ENCODE peak calls at places on chromosomes 5 and 9, in nine cellular contexts. One of them, this sample, is unnamed.

GRCh38 chr9:1729631-1730030 is 285.5 kb upstream of the SMARCA2 start:
- DNase-seq in lower lobe of right lung: no peak
- DNase-seq in cardiac muscle cell: no peak
- DNase-seq in heart left ventricle: no peak
- DNase-seq in spleen: no peak
- DNase-seq in right atrium auricular region: no peak
- DNase-seq in hepatocyte: no peak
- DNase-seq in pancreas: no peak
- DNase-seq in MM.1S: no peak
- DNase-seq in this sample: no peak

GRCh38 chr5:151183451-151184245 is 26.1 kb upstream of the ANXA6 start:
- DNase-seq in MM.1S: no peak
- DNase-seq in cardiac muscle cell: no peak
- DNase-seq in heart left ventricle: no peak
- DNase-seq in right atrium auricular region: peak; percentile 44
- DNase-seq in lower lobe of right lung: no peak
- DNase-seq in spleen: no peak
- DNase-seq in hepatocyte: no peak
- DNase-seq in pancreas: no peak
- DNase-seq in this sample: no peak

GRCh38 chr5:178314961-178315820 is 82.6 kb upstream of the PHYKPL start:
- DNase-seq in lower lobe of right lung: peak; percentile 25
- DNase-seq in cardiac muscle cell: no peak
- DNase-seq in spleen: peak; percentile 80
- DNase-seq in hepatocyte: no peak
- DNase-seq in heart left ventricle: no peak
- DNase-seq in pancreas: peak; percentile 30
- DNase-seq in MM.1S: no peak
- DNase-seq in right atrium auricular region: no peak
- DNase-seq in this sample: no peak

GRCh38 chr5:143966280-143966679 is 154.3 kb downstream of the HMHB1 start:
- DNase-seq in cardiac muscle cell: no peak
- DNase-seq in hepatocyte: no peak
- DNase-seq in pancreas: no peak
- DNase-seq in MM.1S: no peak
- DNase-seq in spleen: no peak
- DNase-seq in lower lobe of right lung: no peak
- DNase-seq in right atrium auricular region: no peak
- DNase-seq in heart left ventricle: no peak
- DNase-seq in this sample: no peak

GRCh38 chr5:97979740-97980139 is 793.7 kb upstream of the RGMB start:
- DNase-seq in right atrium auricular region: no peak
- DNase-seq in pancreas: no peak
- DNase-seq in heart left ventricle: peak; percentile 36
- DNase-seq in cardiac muscle cell: no peak
- DNase-seq in hepatocyte: peak; percentile 6
- DNase-seq in MM.1S: no peak
- DNase-seq in lower lobe of right lung: no peak
- DNase-seq in spleen: no peak
- DNase-seq in this sample: no peak

GRCh38 chr5:150789943-150790611 is 11.5 kb downstream of the SMIM3 start:
- DNase-seq in pancreas: no peak
- DNase-seq in lower lobe of right lung: no peak
- DNase-seq in cardiac muscle cell: no peak
- DNase-seq in right atrium auricular region: peak; percentile 76
- DNase-seq in MM.1S: peak; percentile 16
- DNase-seq in heart left ventricle: peak; percentile 81
- DNase-seq in spleen: no peak
- DNase-seq in hepatocyte: peak; percentile 81
- DNase-seq in this sample: peak; percentile 42

GRCh38 chr9:25481377-25481776 is 196.9 kb downstream of the TUSC1 start:
- DNase-seq in heart left ventricle: no peak
- DNase-seq in cardiac muscle cell: no peak
- DNase-seq in lower lobe of right lung: no peak
- DNase-seq in spleen: no peak
- DNase-seq in pancreas: no peak
- DNase-seq in hepatocyte: no peak
- DNase-seq in right atrium auricular region: no peak
- DNase-seq in MM.1S: no peak
- DNase-seq in this sample: no peak

GRCh38 chr9:136363606-136364368 is at the start of gene DNLZ:
- DNase-seq in cardiac muscle cell: peak; percentile 93
- DNase-seq in heart left ventricle: peak; percentile 84
- DNase-seq in pancreas: peak; percentile 94
- DNase-seq in hepatocyte: peak; percentile 95
- DNase-seq in MM.1S: peak; percentile 88
- DNase-seq in right atrium auricular region: peak; percentile 82
- DNase-seq in lower lobe of right lung: peak; percentile 89
- DNase-seq in spleen: peak; percentile 96
- DNase-seq in this sample: peak; percentile 88

GRCh38 chr5:98321356-98321755 is 452.1 kb upstream of the RGMB start:
- DNase-seq in right atrium auricular region: no peak
- DNase-seq in hepatocyte: no peak
- DNase-seq in MM.1S: no peak
- DNase-seq in lower lobe of right lung: no peak
- DNase-seq in heart left ventricle: no peak
- DNase-seq in cardiac muscle cell: no peak
- DNase-seq in pancreas: no peak
- DNase-seq in spleen: no peak
- DNase-seq in this sample: no peak

GRCh38 chr9:15999422-16000339 is 446.8 kb downstream of the CCDC171 start:
- DNase-seq in spleen: no peak
- DNase-seq in right atrium auricular region: no peak
- DNase-seq in MM.1S: no peak
- DNase-seq in hepatocyte: peak; percentile 10
- DNase-seq in lower lobe of right lung: no peak
- DNase-seq in cardiac muscle cell: no peak
- DNase-seq in heart left ventricle: peak; percentile 62
- DNase-seq in pancreas: no peak
- DNase-seq in this sample: no peak

GRCh38 chr5:28707706-28708105 is 1669.3 kb upstream of the CDH9 start:
- DNase-seq in right atrium auricular region: no peak
- DNase-seq in MM.1S: no peak
- DNase-seq in heart left ventricle: no peak
- DNase-seq in cardiac muscle cell: no peak
- DNase-seq in pancreas: no peak
- DNase-seq in hepatocyte: no peak
- DNase-seq in lower lobe of right lung: no peak
- DNase-seq in spleen: no peak
- DNase-seq in this sample: no peak

GRCh38 chr5:143679777-143680176 is 132.2 kb upstream of the HMHB1 start:
- DNase-seq in lower lobe of right lung: no peak
- DNase-seq in heart left ventricle: no peak
- DNase-seq in MM.1S: no peak
- DNase-seq in pancreas: no peak
- DNase-seq in spleen: no peak
- DNase-seq in right atrium auricular region: no peak
- DNase-seq in cardiac muscle cell: no peak
- DNase-seq in hepatocyte: no peak
- DNase-seq in this sample: no peak

GRCh38 chr5:51664491-51665294 is 281.4 kb downstream of the ISL1 start:
- DNase-seq in spleen: no peak
- DNase-seq in lower lobe of right lung: no peak
- DNase-seq in hepatocyte: no peak
- DNase-seq in heart left ventricle: no peak
- DNase-seq in MM.1S: no peak
- DNase-seq in cardiac muscle cell: no peak
- DNase-seq in right atrium auricular region: no peak
- DNase-seq in pancreas: no peak
- DNase-seq in this sample: no peak

GRCh38 chr9:98248737-98249474 is 6.5 kb downstream of the TBC1D2 start:
- DNase-seq in pancreas: no peak
- DNase-seq in hepatocyte: peak; percentile 82
- DNase-seq in cardiac muscle cell: no peak
- DNase-seq in heart left ventricle: peak; percentile 82
- DNase-seq in MM.1S: no peak
- DNase-seq in spleen: peak; percentile 91
- DNase-seq in right atrium auricular region: peak; percentile 82
- DNase-seq in lower lobe of right lung: peak; percentile 92
- DNase-seq in this sample: no peak

GRCh38 chr9:131030978-131031641 is 22.1 kb downstream of the LAMC3 start:
- DNase-seq in cardiac muscle cell: no peak
- DNase-seq in heart left ventricle: no peak
- DNase-seq in lower lobe of right lung: no peak
- DNase-seq in hepatocyte: no peak
- DNase-seq in MM.1S: no peak
- DNase-seq in right atrium auricular region: no peak
- DNase-seq in pancreas: no peak
- DNase-seq in spleen: no peak
- DNase-seq in this sample: no peak

GRCh38 chr5:148873690-148874485 is 47.5 kb downstream of the ADRB2 start:
- DNase-seq in spleen: no peak
- DNase-seq in right atrium auricular region: no peak
- DNase-seq in hepatocyte: no peak
- DNase-seq in heart left ventricle: no peak
- DNase-seq in pancreas: no peak
- DNase-seq in cardiac muscle cell: peak; percentile 41
- DNase-seq in lower lobe of right lung: no peak
- DNase-seq in MM.1S: no peak
- DNase-seq in this sample: no peak

GRCh38 chr5:176802116-176802784 is 8.1 kb upstream of the UNC5A start:
- DNase-seq in spleen: no peak
- DNase-seq in cardiac muscle cell: no peak
- DNase-seq in right atrium auricular region: no peak
- DNase-seq in hepatocyte: no peak
- DNase-seq in heart left ventricle: no peak
- DNase-seq in MM.1S: no peak
- DNase-seq in pancreas: no peak
- DNase-seq in lower lobe of right lung: no peak
- DNase-seq in this sample: no peak

GRCh38 chr5:176416965-176417364 is 626 bp upstream of the CLTB start:
- DNase-seq in pancreas: no peak
- DNase-seq in hepatocyte: no peak
- DNase-seq in MM.1S: no peak
- DNase-seq in cardiac muscle cell: no peak
- DNase-seq in spleen: no peak
- DNase-seq in lower lobe of right lung: no peak
- DNase-seq in right atrium auricular region: no peak
- DNase-seq in heart left ventricle: no peak
- DNase-seq in this sample: no peak

GRCh38 chr9:128575921-128576320 is 23.5 kb downstream of the SPTAN1 start:
- DNase-seq in spleen: no peak
- DNase-seq in pancreas: no peak
- DNase-seq in right atrium auricular region: no peak
- DNase-seq in hepatocyte: no peak
- DNase-seq in MM.1S: no peak
- DNase-seq in cardiac muscle cell: no peak
- DNase-seq in heart left ventricle: no peak
- DNase-seq in lower lobe of right lung: no peak
- DNase-seq in this sample: no peak
- H3K27ac ChIP-seq in spleen: peak overlapping the region; percentile 6
- H3K27ac ChIP-seq in pancreas: no peak overlapping the region
- H3K27ac ChIP-seq in right atrium auricular region: no peak overlapping the region
- H3K27ac ChIP-seq in hepatocyte: peak overlapping the region; percentile 23
- H3K27ac ChIP-seq in MM.1S: no peak overlapping the region
- H3K27ac ChIP-seq in cardiac muscle cell: no peak overlapping the region
- H3K27ac ChIP-seq in heart left ventricle: no peak overlapping the region
- H3K27ac ChIP-seq in lower lobe of right lung: peak overlapping the region; percentile 14
- H3K27ac ChIP-seq in this sample: no peak overlapping the region

GRCh38 chr9:120764476-120764875 is 28.7 kb downstream of the FBXW2 start:
- DNase-seq in pancreas: no peak
- DNase-seq in lower lobe of right lung: no peak
- DNase-seq in hepatocyte: no peak
- DNase-seq in spleen: no peak
- DNase-seq in heart left ventricle: no peak
- DNase-seq in cardiac muscle cell: no peak
- DNase-seq in right atrium auricular region: no peak
- DNase-seq in MM.1S: no peak
- DNase-seq in this sample: no peak

GRCh38 chr9:120765910-120766309 is 27.3 kb downstream of the FBXW2 start:
- DNase-seq in cardiac muscle cell: no peak
- DNase-seq in lower lobe of right lung: no peak
- DNase-seq in right atrium auricular region: no peak
- DNase-seq in heart left ventricle: no peak
- DNase-seq in hepatocyte: no peak
- DNase-seq in pancreas: no peak
- DNase-seq in spleen: no peak
- DNase-seq in MM.1S: no peak
- DNase-seq in this sample: no peak

GRCh38 chr9:120768247-120768646 is 25.0 kb downstream of the FBXW2 start:
- DNase-seq in pancreas: no peak
- DNase-seq in hepatocyte: no peak
- DNase-seq in right atrium auricular region: no peak
- DNase-seq in spleen: no peak
- DNase-seq in lower lobe of right lung: no peak
- DNase-seq in cardiac muscle cell: no peak
- DNase-seq in MM.1S: no peak
- DNase-seq in heart left ventricle: no peak
- DNase-seq in this sample: no peak

GRCh38 chr9:120768870-120769269 is 24.3 kb downstream of the FBXW2 start:
- DNase-seq in pancreas: no peak
- DNase-seq in lower lobe of right lung: no peak
- DNase-seq in cardiac muscle cell: peak; percentile 44
- DNase-seq in hepatocyte: no peak
- DNase-seq in spleen: no peak
- DNase-seq in MM.1S: no peak
- DNase-seq in right atrium auricular region: no peak
- DNase-seq in heart left ventricle: no peak
- DNase-seq in this sample: no peak

GRCh38 chr9:120767451-120767850 is 25.8 kb downstream of the FBXW2 start:
- DNase-seq in spleen: no peak
- DNase-seq in lower lobe of right lung: no peak
- DNase-seq in pancreas: no peak
- DNase-seq in right atrium auricular region: no peak
- DNase-seq in heart left ventricle: no peak
- DNase-seq in cardiac muscle cell: no peak
- DNase-seq in hepatocyte: no peak
- DNase-seq in MM.1S: no peak
- DNase-seq in this sample: no peak
- H3K4me1 ChIP-seq in spleen: no peaks in the 10 kb centered on the region
- H3K4me1 ChIP-seq in lower lobe of right lung: no peaks in the 10 kb centered on the region
- H3K4me1 ChIP-seq in pancreas: no peaks in the 10 kb centered on the region
- H3K4me1 ChIP-seq in right atrium auricular region: no peaks in the 10 kb centered on the region
- H3K4me1 ChIP-seq in heart left ventricle: no peaks in the 10 kb centered on the region
- H3K4me1 ChIP-seq in cardiac muscle cell: peaks cover 41% of the 10 kb centered on the region
- H3K4me1 ChIP-seq in hepatocyte: peaks cover 40% of the 10 kb centered on the region
- H3K4me1 ChIP-seq in MM.1S: no peaks in the 10 kb centered on the region
- H3K4me1 ChIP-seq in this sample: no peaks in the 10 kb centered on the region

GRCh38 chr9:3478549-3478953 is 47.2 kb downstream of the RFX3 start:
- DNase-seq in pancreas: no peak
- DNase-seq in MM.1S: peak; percentile 39
- DNase-seq in hepatocyte: no peak
- DNase-seq in spleen: no peak
- DNase-seq in heart left ventricle: no peak
- DNase-seq in cardiac muscle cell: no peak
- DNase-seq in lower lobe of right lung: no peak
- DNase-seq in right atrium auricular region: no peak
- DNase-seq in this sample: peak; percentile 39
- H3K27ac ChIP-seq in pancreas: no peak overlapping the region
- H3K27ac ChIP-seq in MM.1S: no peak overlapping the region
- H3K27ac ChIP-seq in hepatocyte: no peak overlapping the region
- H3K27ac ChIP-seq in spleen: peak overlapping the region; percentile 70
- H3K27ac ChIP-seq in heart left ventricle: peak overlapping the region; percentile 10
- H3K27ac ChIP-seq in cardiac muscle cell: no peak overlapping the region
- H3K27ac ChIP-seq in lower lobe of right lung: no peak overlapping the region
- H3K27ac ChIP-seq in right atrium auricular region: no peak overlapping the region
- H3K27ac ChIP-seq in this sample: peak overlapping the region; percentile 58

DNA sequence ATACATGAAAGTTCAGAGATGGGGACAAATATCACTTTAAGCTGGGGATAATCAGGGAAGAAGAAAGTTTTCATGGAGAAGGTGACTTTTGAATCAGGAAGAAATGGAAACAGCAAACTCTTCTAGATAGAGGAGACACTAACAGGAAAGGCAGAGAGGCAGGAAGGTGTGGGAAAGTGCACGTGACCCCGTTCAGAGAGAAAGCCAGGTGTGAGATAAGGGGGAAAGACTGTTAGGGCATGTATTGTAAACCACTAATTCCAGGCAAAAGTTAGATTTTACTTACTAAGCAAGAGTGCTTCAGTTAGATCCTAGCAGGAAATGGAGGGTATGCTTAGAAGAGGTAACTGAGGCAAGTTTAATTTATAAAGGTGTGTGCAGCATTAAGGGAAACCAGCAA is 58.5 kb downstream of the PDCD1LG2 start:
- DNase-seq in spleen: no peak
- DNase-seq in pancreas: no peak
- DNase-seq in right atrium auricular region: no peak
- DNase-seq in MM.1S: no peak
- DNase-seq in cardiac muscle cell: no peak
- DNase-seq in lower lobe of right lung: no peak
- DNase-seq in hepatocyte: no peak
- DNase-seq in heart left ventricle: no peak
- DNase-seq in this sample: no peak
- H3K4me1 ChIP-seq in spleen: peaks cover 14% of the 10 kb centered on the region
- H3K4me1 ChIP-seq in pancreas: no peaks in the 10 kb centered on the region
- H3K4me1 ChIP-seq in right atrium auricular region: no peaks in the 10 kb centered on the region
- H3K4me1 ChIP-seq in MM.1S: peaks cover 12% of the 10 kb centered on the region
- H3K4me1 ChIP-seq in cardiac muscle cell: no peaks in the 10 kb centered on the region
- H3K4me1 ChIP-seq in lower lobe of right lung: no peaks in the 10 kb centered on the region
- H3K4me1 ChIP-seq in hepatocyte: no peaks in the 10 kb centered on the region
- H3K4me1 ChIP-seq in heart left ventricle: no peaks in the 10 kb centered on the region
- H3K4me1 ChIP-seq in this sample: peaks cover 21% of the 10 kb centered on the region